ENCODE peak calls at places on chromosome 4, in nine cellular contexts. U, M, T, E, Z, Q, K, B and P are unnamed samples.

GRCh38 chr4:187480146-187481145 is 515.1 kb upstream of the ZFP42 start:
- DNase-seq in U (no peak), M (no peak), T (peak; percentile 11), E (no peak), Z (no peak), Q (no peak), K (no peak), B (peak; percentile 60), P (no peak)

GRCh38 chr4:93654276-93654675 is 174.3 kb upstream of the ATOH1 start:
- DNase-seq in U (no peak), M (no peak), T (no peak), E (no peak), Z (no peak), Q (no peak), K (no peak), B (no peak), P (no peak)

GRCh38 chr4:6326312-6327060 is 56.8 kb downstream of the WFS1 start:
- DNase-seq in U (no peak), M (no peak), T (no peak), E (no peak), Z (no peak), Q (no peak), K (no peak), B (no peak), P (no peak)

GRCh38 chr4:110618091-110619000 is 4.5 kb downstream of the PITX2 start:
- DNase-seq in U (no peak), M (no peak), T (no peak), E (no peak), Z (peak; percentile 74), Q (no peak), K (no peak), B (no peak), P (no peak)

GRCh38 chr4:147760176-147760575 is 28.3 kb downstream of the ARHGAP10 start:
- DNase-seq in U (no peak), M (no peak), T (no peak), E (no peak), Z (no peak), Q (no peak), K (no peak), B (no peak), P (no peak)

GRCh38 chr4:82382756-82383155 is 9.0 kb upstream of the HNRNPD start:
- DNase-seq in U (no peak), M (no peak), T (no peak), E (no peak), Z (no peak), Q (no peak), K (no peak), B (no peak), P (no peak)

GRCh38 chr4:123856689-123857545 is 460.3 kb downstream of the SPRY1 start:
- DNase-seq in U (no peak), M (peak; percentile 90), T (peak; percentile 15), E (peak; percentile 58), Z (no peak), Q (no peak), K (peak; percentile 54), B (peak; percentile 27), P (no peak)

GRCh38 chr4:183289688-183290087 is 30.4 kb downstream of the CLDN22 start:
- DNase-seq in U (no peak), M (no peak), T (no peak), E (no peak), Z (peak; percentile 75), Q (no peak), K (no peak), B (no peak), P (peak; percentile 25)

GRCh38 chr4:186881521-186882220 is 158.0 kb upstream of the FAT1 start:
- DNase-seq in U (no peak), M (no peak), T (no peak), E (no peak), Z (no peak), Q (no peak), K (no peak), B (no peak), P (no peak)

GRCh38 chr4:146153964-146154536 is 21.5 kb upstream of the LSM6 start:
- DNase-seq in U (no peak), M (no peak), T (no peak), E (no peak), Z (no peak), Q (no peak), K (no peak), B (no peak), P (no peak)

GRCh38 chr4:67892253-67892652 is 8.5 kb upstream of the TMPRSS11D start:
- DNase-seq in U (no peak), M (no peak), T (no peak), E (no peak), Z (no peak), Q (no peak), K (no peak), B (no peak), P (no peak)

GRCh38 chr4:141933978-141934377 is 297.6 kb downstream of the IL15 start:
- DNase-seq in U (no peak), M (no peak), T (no peak), E (no peak), Z (no peak), Q (no peak), K (no peak), B (no peak), P (no peak)

GRCh38 chr4:1812720-1813119 is 19.6 kb downstream of the FGFR3 start:
- DNase-seq in U (no peak), M (no peak), T (no peak), E (no peak), Z (no peak), Q (no peak), K (no peak), B (no peak), P (no peak)
- H3K36me3 ChIP-seq in U (peaks cover 21% of the 10 kb centered on the region), M (peaks cover 3% of the 10 kb centered on the region), T (no peaks in the 10 kb centered on the region), E (peaks cover 54% of the 10 kb centered on the region), Z (peaks cover 15% of the 10 kb centered on the region), Q (peaks cover 44% of the 10 kb centered on the region), K (peaks cover 46% of the 10 kb centered on the region), B (peaks cover 37% of the 10 kb centered on the region), P (peaks cover 42% of the 10 kb centered on the region)

GRCh38 chr4:30116401-30116800 is 603.8 kb upstream of the PCDH7 start:
- DNase-seq in U (no peak), M (no peak), T (no peak), E (no peak), Z (no peak), Q (no peak), K (no peak), B (no peak), P (no peak)
- H3K27me3 ChIP-seq in U (no peaks in the 10 kb centered on the region), M (no peaks in the 10 kb centered on the region), T (no peaks in the 10 kb centered on the region), E (no peaks in the 10 kb centered on the region), Z (no peaks in the 10 kb centered on the region), Q (no peaks in the 10 kb centered on the region), K (no peaks in the 10 kb centered on the region), B (no peaks in the 10 kb centered on the region), P (no peaks in the 10 kb centered on the region)

DNA sequence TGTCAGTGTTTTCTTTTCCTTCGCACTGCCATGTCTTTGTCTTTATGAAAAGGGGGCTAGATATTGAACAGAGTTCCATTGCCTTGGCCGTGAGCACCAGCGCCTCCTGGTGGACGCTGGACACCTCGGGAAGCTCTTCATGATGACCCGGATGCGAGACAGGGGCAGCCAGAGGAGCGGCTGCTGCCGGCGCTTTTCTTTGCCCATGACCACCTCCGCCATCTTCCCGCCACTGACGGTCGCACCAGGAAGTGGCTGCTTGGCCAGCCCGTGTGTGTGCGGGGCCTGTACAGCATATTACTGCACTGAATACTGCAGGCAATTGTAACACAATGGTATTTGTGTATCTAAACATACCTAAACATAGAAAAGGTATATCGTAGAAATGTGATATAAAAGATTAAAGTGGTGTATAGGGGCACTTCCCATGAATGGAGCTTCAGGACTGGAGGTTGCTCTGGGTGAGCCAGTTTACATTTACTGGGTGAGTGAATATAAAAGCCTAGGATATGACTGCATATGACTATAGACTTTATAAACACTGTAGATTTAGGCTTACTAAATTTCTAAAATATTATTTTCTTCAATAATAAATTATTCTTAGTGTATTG is 15.8 kb upstream of the GRIA2 start:
- DNase-seq in U (no peak), M (no peak), T (no peak), E (no peak), Z (peak; percentile 82), Q (peak; percentile 76), K (peak; percentile 49), B (no peak), P (peak; percentile 79)
- TF ChIP-seq CTCF in U (peak; percentile 40), M (peak; percentile 42), T (peak; percentile 25), E (no peak), Z (peak; percentile 69), Q (peak; percentile 56), K (peak; percentile 37), B (no peak), P (peak; percentile 84)

GRCh38 chr4:13601060-13601459 is 26.5 kb downstream of the BOD1L1 start:
- DNase-seq in U (no peak), M (no peak), T (no peak), E (no peak), Z (no peak), Q (no peak), K (no peak), B (no peak), P (no peak)
- H3K36me3 ChIP-seq in U (peaks cover 27% of the 10 kb centered on the region), M (peaks cover 16% of the 10 kb centered on the region), T (peaks cover 13% of the 10 kb centered on the region), E (peaks cover 90% of the 10 kb centered on the region), Z (peaks cover 45% of the 10 kb centered on the region), Q (peaks cover 76% of the 10 kb centered on the region), K (peaks cover 45% of the 10 kb centered on the region), B (peaks cover 42% of the 10 kb centered on the region), P (peaks cover 47% of the 10 kb centered on the region)

DNA sequence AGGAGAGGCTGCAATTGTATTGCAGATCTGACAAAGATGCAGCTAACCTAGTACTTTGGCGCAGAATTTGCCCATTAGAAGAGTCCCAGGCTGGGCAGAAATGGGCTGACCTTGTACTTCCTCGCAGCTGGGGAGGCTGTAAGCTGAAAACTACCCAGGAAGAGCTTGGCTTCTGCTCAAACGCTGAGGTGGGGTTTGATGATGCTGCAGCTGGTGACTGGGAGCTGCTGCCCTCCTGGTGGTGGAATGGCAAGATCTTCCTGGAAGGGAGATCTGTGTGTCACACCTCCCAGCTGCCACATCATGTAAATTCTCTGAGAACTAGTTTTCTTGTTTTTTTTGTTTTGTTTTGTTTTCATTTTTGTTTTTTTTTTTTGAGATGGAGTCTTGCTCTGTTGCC is 17.4 kb downstream of the CCNG2 start:
- DNase-seq in U (no peak), M (no peak), T (no peak), E (no peak), Z (no peak), Q (no peak), K (no peak), B (no peak), P (no peak)
- H3K27me3 ChIP-seq in U (no peaks in the 10 kb centered on the region), M (peaks cover 24% of the 10 kb centered on the region), T (no peaks in the 10 kb centered on the region), E (no peaks in the 10 kb centered on the region), Z (peaks cover 12% of the 10 kb centered on the region), Q (no peaks in the 10 kb centered on the region), K (no peaks in the 10 kb centered on the region), B (no peaks in the 10 kb centered on the region), P (peaks cover 15% of the 10 kb centered on the region)

GRCh38 chr4:176377705-176378302 is 58.0 kb downstream of the SPCS3 start:
- DNase-seq in U (no peak), M (peak; percentile 39), T (no peak), E (no peak), Z (no peak), Q (no peak), K (no peak), B (no peak), P (no peak)
- TF ChIP-seq CTCF in U (peak; percentile 26), M (peak; percentile 14), T (peak; percentile 34), E (peak; percentile 30), Z (peak; percentile 26), Q (peak; percentile 56), K (peak; percentile 53), B (no peak), P (peak; percentile 46)